ENCODE peak calls at places on chromosomes 1 and 21, in seven cellular contexts. K is gastrocnemius medialis, X is heart left ventricle, G is right lobe of liver, N is substantia nigra, E is SK-N-SH, D is psoas muscle. O is an unnamed sample.

GRCh38 chr1:181134543-181135461 is 46.3 kb downstream of the IER5 start:
- DNase-seq in G (peak; percentile 42), X (peak; percentile 61), K (peak; percentile 58), D (no peak), N (no peak), E (peak; percentile 55), O (no peak)

GRCh38 chr1:198024782-198025181 is 107.6 kb downstream of the LHX9 start:
- DNase-seq in E (no peak), K (no peak), N (no peak), D (no peak), G (no peak), X (no peak), O (no peak)

GRCh38 chr1:85374160-85374559 is 90.8 kb downstream of the DDAH1 start:
- DNase-seq in X (no peak), D (no peak), K (peak; percentile 25), N (no peak), G (no peak), E (no peak), O (no peak)

GRCh38 chr1:168637350-168637991 is 61.1 kb downstream of the XCL1 start:
- DNase-seq in K (peak; percentile 30), G (no peak), N (no peak), E (peak; percentile 6), D (no peak), X (no peak), O (no peak)

GRCh38 chr1:228275154-228275434 is 67.2 kb downstream of the OBSCN start:
- DNase-seq in K (no peak), X (no peak), G (no peak), N (no peak), E (no peak), D (peak; percentile 57), O (no peak)

GRCh38 chr1:29121516-29121937 is 2.2 kb downstream of the TMEM200B start:
- DNase-seq in N (no peak), X (peak; percentile 32), D (no peak), G (no peak), E (peak; percentile 84), K (no peak), O (no peak)

GRCh38 chr1:27318596-27318995 is 3.4 kb upstream of the TMEM222 start:
- DNase-seq in G (no peak), K (no peak), X (no peak), N (no peak), E (peak; percentile 65), D (no peak), O (no peak)

GRCh38 chr1:76799700-76800099 is 67.6 kb upstream of the ST6GALNAC5 start:
- DNase-seq in D (no peak), E (peak; percentile 24), N (no peak), X (no peak), G (no peak), K (no peak), O (no peak)

GRCh38 chr1:75438355-75438754 is 172.6 kb downstream of the SLC44A5 start:
- DNase-seq in G (no peak), X (no peak), K (no peak), E (no peak), N (no peak), D (no peak), O (no peak)

GRCh38 chr1:44655609-44656008 is 18.7 kb downstream of the TMEM53 start:
- DNase-seq in K (no peak), N (no peak), X (no peak), G (no peak), E (peak; percentile 75), D (peak; percentile 56), O (no peak)

DNA sequence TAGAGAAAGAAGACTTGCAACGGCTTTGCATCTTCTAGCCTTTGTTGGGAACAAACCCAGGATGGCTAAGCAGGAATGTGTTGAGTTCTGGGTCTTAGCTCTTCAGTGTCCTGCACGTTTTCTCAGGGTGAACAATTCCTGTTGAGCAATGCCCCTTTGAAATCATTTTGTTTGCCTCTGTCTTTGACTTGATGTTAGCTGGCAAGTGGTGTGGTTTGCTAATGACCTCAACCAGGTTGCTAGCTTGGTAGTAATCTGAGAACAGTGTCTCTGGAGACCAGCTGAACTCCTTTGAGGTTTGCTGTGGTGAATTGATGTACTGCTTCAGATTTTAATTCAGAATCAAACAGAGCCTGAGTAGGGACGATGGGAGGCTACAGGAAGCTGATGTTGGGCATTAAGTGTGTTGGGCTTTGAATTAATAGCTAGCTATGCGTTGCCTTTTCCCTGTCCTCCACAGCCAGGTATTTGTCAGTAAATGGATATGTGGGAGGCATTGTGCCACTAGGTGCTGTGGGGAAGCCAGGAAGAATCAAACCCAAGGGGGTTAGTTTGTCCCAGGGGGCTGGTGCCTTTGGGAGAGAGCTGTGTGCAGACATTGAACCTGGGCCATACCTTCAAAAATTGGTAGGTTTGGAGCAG is 23.3 kb upstream of the SRSF10 start:
- DNase-seq in X (no peak), D (no peak), K (no peak), E (no peak), G (no peak), N (no peak), O (no peak)
- H3K27ac ChIP-seq in X (no peak overlapping the region), D (peak overlapping the region; percentile 62), K (peak overlapping the region; percentile 43), E (no peak overlapping the region), G (no peak overlapping the region), N (no peak overlapping the region), O (no peak overlapping the region)

GRCh38 chr21:46001821-46002681 is 20.5 kb downstream of the COL6A1 start:
- DNase-seq in K (peak; percentile 12), G (peak; percentile 17), D (peak; percentile 45), X (peak; percentile 24), N (no peak), E (peak; percentile 23), O (no peak)
- H3K27ac ChIP-seq in K (no peak overlapping the region), G (no peak overlapping the region), D (no peak overlapping the region), X (no peak overlapping the region), N (no peak overlapping the region), E (no peak overlapping the region), O (no peak overlapping the region)

GRCh38 chr1:116534014-116534739 is 36.6 kb downstream of the CD58 start:
- DNase-seq in N (no peak), G (no peak), E (no peak), D (no peak), X (no peak), K (no peak), O (no peak)

GRCh38 chr1:116537898-116538297 is 32.9 kb downstream of the CD58 start:
- DNase-seq in D (no peak), G (no peak), X (no peak), E (no peak), K (no peak), N (no peak), O (no peak)

GRCh38 chr1:116540088-116540487 is 30.7 kb downstream of the CD58 start:
- DNase-seq in X (no peak), E (no peak), K (no peak), D (no peak), N (no peak), G (no peak), O (no peak)

GRCh38 chr1:116538527-116538926 is 32.3 kb downstream of the CD58 start:
- DNase-seq in D (no peak), K (no peak), E (no peak), G (no peak), X (no peak), N (no peak), O (no peak)

GRCh38 chr1:116537439-116537838 is 33.4 kb downstream of the CD58 start:
- DNase-seq in K (no peak), G (no peak), X (no peak), D (no peak), N (no peak), E (no peak), O (no peak)
- H3K27ac ChIP-seq in K (no peak overlapping the region), G (no peak overlapping the region), X (no peak overlapping the region), D (no peak overlapping the region), N (no peak overlapping the region), E (no peak overlapping the region), O (no peak overlapping the region)

GRCh38 chr1:3778590-3779264 is 6.2 kb downstream of the SMIM1 start:
- DNase-seq in G (no peak), E (no peak), N (no peak), D (peak; percentile 59), K (peak; percentile 55), X (no peak), O (no peak)
- H3K27ac ChIP-seq in G (no peak overlapping the region), E (no peak overlapping the region), N (peak overlapping the region; percentile 42), D (no peak overlapping the region), K (no peak overlapping the region), X (no peak overlapping the region), O (no peak overlapping the region)

O was measured in caudate nucleus.